ENCODE peak calls at places on chromosomes 11 and 22, in eight cellular contexts. R, N, Z, P, K, T, Y and U are unnamed samples.

GRCh38 chr11:83671295-83671694 is 385.1 kb upstream of the CCDC90B start:
- DNase-seq in Z (no peak), P (no peak), T (no peak), K (no peak), R (no peak), N (no peak), Y (no peak), U (no peak)

GRCh38 chr11:15967966-15968365 is 388.4 kb downstream of the SOX6 start:
- DNase-seq in R (no peak), N (no peak), K (no peak), Y (no peak), T (no peak), Z (no peak), P (no peak), U (no peak)

GRCh38 chr11:89405629-89406028 is 85.5 kb downstream of the NOX4 start:
- DNase-seq in Y (no peak), K (no peak), N (no peak), T (no peak), Z (no peak), P (no peak), R (no peak), U (no peak)

GRCh38 chr11:46121724-46122477 is 647 bp upstream of the PHF21A start:
- DNase-seq in Z (peak; percentile 84), T (peak; percentile 79), Y (peak; percentile 84), N (peak; percentile 93), R (peak; percentile 82), K (peak; percentile 69), P (peak; percentile 85), U (peak; percentile 78)

GRCh38 chr11:12694182-12694531 is 19.9 kb downstream of the TEAD1 start:
- DNase-seq in N (no peak), Y (no peak), P (no peak), R (no peak), Z (no peak), T (no peak), K (no peak), U (no peak)

GRCh38 chr22:38219644-38220043 is 17.9 kb downstream of the MAFF start:
- DNase-seq in T (no peak), Z (no peak), Y (no peak), N (no peak), K (no peak), P (no peak), R (no peak), U (no peak)

GRCh38 chr11:121800704-121801516 is 315.1 kb downstream of the BLID start:
- DNase-seq in Z (no peak), N (peak; percentile 95), Y (no peak), R (peak; percentile 65), K (no peak), T (no peak), P (no peak), U (peak; percentile 59)

GRCh38 chr22:29037340-29037932 is 24.2 kb downstream of the C22orf31 start:
- DNase-seq in Y (no peak), T (no peak), Z (no peak), R (no peak), K (no peak), P (no peak), N (no peak), U (no peak)

GRCh38 chr22:20218981-20219380 is 49.1 kb downstream of the RTN4R start:
- DNase-seq in N (no peak), K (no peak), P (no peak), T (no peak), Y (no peak), Z (no peak), R (no peak), U (no peak)

GRCh38 chr11:69510471-69511357 is 29.3 kb downstream of the LINC01488 start:
- DNase-seq in Z (no peak), K (no peak), Y (no peak), T (no peak), R (no peak), N (peak; percentile 62), P (peak; percentile 13), U (no peak)

GRCh38 chr22:17767236-17768065 is 6.8 kb downstream of the BID start:
- DNase-seq in K (no peak), P (no peak), Z (no peak), Y (no peak), N (no peak), R (no peak), T (peak; percentile 73), U (no peak)

GRCh38 chr11:131925829-131926228 is 555.4 kb downstream of the NTM start:
- DNase-seq in Y (no peak), P (no peak), N (no peak), K (no peak), T (no peak), R (no peak), Z (no peak), U (no peak)

GRCh38 chr22:30302810-30303138 is 13.5 kb upstream of the CASTOR1 start:
- DNase-seq in R (no peak), P (no peak), Y (no peak), N (no peak), T (no peak), Z (no peak), K (no peak), U (no peak)

GRCh38 chr11:107385361-107385982 is 72.2 kb downstream of the CWF19L2 start:
- DNase-seq in N (peak; percentile 14), K (no peak), P (no peak), Z (no peak), R (no peak), Y (no peak), T (no peak), U (no peak)

GRCh38 chr11:68855205-68855978 is 13.7 kb upstream of the CPT1A start:
- DNase-seq in K (no peak), P (peak; percentile 69), Z (no peak), R (peak; percentile 52), N (peak; percentile 49), T (peak; percentile 20), Y (peak; percentile 60), U (peak; percentile 65)

GRCh38 chr11:9405721-9406120 is 21.3 kb downstream of the IPO7 start:
- DNase-seq in T (no peak), N (no peak), P (no peak), K (no peak), Z (no peak), Y (no peak), R (no peak), U (no peak)

GRCh38 chr11:28117712-28118111 is 9.5 kb downstream of the METTL15 start:
- DNase-seq in P (no peak), Z (no peak), T (no peak), R (no peak), K (no peak), N (no peak), Y (no peak), U (no peak)

GRCh38 chr11:71936825-71937224 is 8.0 kb downstream of the RNF121 start:
- DNase-seq in R (no peak), P (no peak), Z (no peak), K (no peak), Y (no peak), T (no peak), N (peak; percentile 58), U (no peak)

GRCh38 chr22:46620588-46621242 is 529 bp downstream of the GRAMD4 start:
- DNase-seq in K (no peak), R (no peak), Z (no peak), Y (no peak), T (no peak), N (no peak), P (no peak), U (no peak)

GRCh38 chr22:42791721-42792452 is 65.2 kb downstream of the ARFGAP3 start:
- DNase-seq in Y (peak; percentile 44), T (no peak), R (no peak), K (no peak), Z (no peak), N (no peak), P (peak; percentile 84), U (no peak)

GRCh38 chr22:17706451-17706900 is 67.8 kb downstream of the BID start:
- DNase-seq in T (peak; percentile 67), P (no peak), Z (peak; percentile 83), R (no peak), Y (peak; percentile 35), K (no peak), N (peak; percentile 91), U (peak; percentile 24)

GRCh38 chr11:9280655-9281301 is 15.6 kb upstream of the DENND5A start:
- DNase-seq in N (peak; percentile 88), R (no peak), Z (peak; percentile 80), P (no peak), Y (no peak), K (no peak), T (peak; percentile 73), U (no peak)

GRCh38 chr22:24153353-24153752 is 27.9 kb upstream of the SUSD2 start:
- DNase-seq in P (no peak), Y (no peak), K (no peak), N (no peak), Z (no peak), T (peak; percentile 66), R (no peak), U (no peak)

GRCh38 chr11:75482931-75483469 is 42.7 kb downstream of the GDPD5 start:
- DNase-seq in P (no peak), K (no peak), N (no peak), R (no peak), Z (no peak), Y (no peak), T (no peak), U (no peak)

GRCh38 chr22:36465232-36466021 is 16.0 kb downstream of the TXN2 start:
- DNase-seq in Y (peak; percentile 86), P (peak; percentile 86), K (no peak), Z (no peak), R (no peak), N (peak; percentile 96), T (no peak), U (peak; percentile 72)

GRCh38 chr11:62601114-62601363 is 626 bp downstream of the MTA2 start:
- DNase-seq in P (peak; percentile 75), T (peak; percentile 54), Y (peak; percentile 57), Z (peak; percentile 60), N (no peak), K (no peak), R (no peak), U (no peak)

GRCh38 chr11:33116535-33116934 is 44.7 kb downstream of the CSTF3 start:
- DNase-seq in Z (no peak), R (no peak), K (no peak), P (no peak), N (peak; percentile 66), T (no peak), Y (no peak), U (no peak)

GRCh38 chr11:19790831-19791552 is 78.4 kb downstream of the NAV2 start:
- DNase-seq in Y (no peak), K (no peak), P (no peak), T (no peak), N (no peak), Z (no peak), R (no peak), U (no peak)

GRCh38 chr11:25515576-25515975 is 816.4 kb upstream of the ANO3 start:
- DNase-seq in Z (no peak), N (no peak), P (no peak), T (no peak), R (no peak), K (no peak), Y (no peak), U (no peak)

GRCh38 chr11:17244046-17244445 is 32.5 kb upstream of the NUCB2 start:
- DNase-seq in R (no peak), K (no peak), P (no peak), Z (no peak), Y (no peak), N (no peak), T (no peak), U (no peak)

GRCh38 chr11:5596611-5597201 is at the start of gene TRIM6:
- DNase-seq in T (peak; percentile 49), K (no peak), Z (peak; percentile 51), R (peak; percentile 68), Y (peak; percentile 51), P (peak; percentile 57), N (peak; percentile 62), U (peak; percentile 76)